ENCODE peak calls at places on chromosomes 5 and 9, in four cellular contexts. B is foreskin keratinocyte; O is RWPE2; X is stimulated activated naive CD8-positive, alpha-beta T cell treated with anti-CD3 and anti-CD28 coated beads, Interleukin-15, amount 100 ng/mL, for 72 hours. D is an unnamed sample.

GRCh38 chr5:110785356-110785755 is 46.5 kb downstream of the SLC25A46 start:
- ATAC-seq in X (no peak), B (no peak), O (peak; percentile 97), D (no peak)

GRCh38 chr9:136673970-136674785 is 11.5 kb downstream of the EGFL7 start:
- ATAC-seq in B (no peak), X (no peak), O (no peak), D (no peak)

GRCh38 chr5:112475747-112476435 is 56.8 kb upstream of the EPB41L4A start:
- ATAC-seq in O (no peak), B (peak; percentile 29), X (no peak), D (no peak)

GRCh38 chr9:122218885-122219855 is 9.6 kb downstream of the LHX6 start:
- ATAC-seq in B (peak; percentile 21), O (no peak), X (peak; percentile 34), D (no peak)

GRCh38 chr5:39498247-39498952 is 73.6 kb upstream of the DAB2 start:
- ATAC-seq in O (peak; percentile 50), X (no peak), B (no peak), D (no peak)

GRCh38 chr5:111742595-111742994 is 14.4 kb downstream of the NREP start:
- ATAC-seq in B (no peak), O (peak; percentile 75), X (peak; percentile 24), D (no peak)

GRCh38 chr5:59460368-59461153 is 433.0 kb downstream of the PDE4D start:
- ATAC-seq in B (no peak), X (no peak), O (no peak), D (no peak)

GRCh38 chr9:95305770-95306492 is 11.6 kb downstream of the FANCC start:
- ATAC-seq in O (no peak), X (no peak), B (no peak), D (no peak)

GRCh38 chr5:32042571-32042970 is 131.5 kb downstream of the GOLPH3 start:
- ATAC-seq in X (no peak), B (peak; percentile 45), O (peak; percentile 44), D (peak; percentile 87)

GRCh38 chr9:136339173-136339957 is 12.0 kb downstream of the GPSM1 start:
- ATAC-seq in B (peak; percentile 20), O (peak; percentile 63), X (no peak), D (peak; percentile 56)

GRCh38 chr9:114553202-114553601 is 34.4 kb upstream of the ATP6V1G1 start:
- ATAC-seq in X (no peak), O (no peak), B (no peak), D (no peak)

GRCh38 chr9:131436386-131436785 is 42.5 kb downstream of the PRRC2B start:
- ATAC-seq in O (no peak), B (no peak), X (no peak), D (no peak)

GRCh38 chr5:135705230-135705631 is 126.4 kb upstream of the CXCL14 start:
- ATAC-seq in B (peak; percentile 85), X (no peak), O (peak; percentile 77), D (peak; percentile 91)

GRCh38 chr9:123710299-123710698 is 219.6 kb downstream of the DENND1A start:
- ATAC-seq in B (peak; percentile 57), X (no peak), O (peak; percentile 42), D (no peak)

GRCh38 chr5:102856374-102856748 is 101.3 kb downstream of the PAM start:
- ATAC-seq in X (no peak), B (peak; percentile 60), O (peak; percentile 89), D (no peak)